ENCODE peak calls at places on chromosomes 5 and 9, in seven cellular contexts. O is GM23338, B is tibial nerve, J is esophagus squamous epithelium, U is brain microvascular endothelial cell, K is fibroblast of mammary gland, W is coronary artery. H is an unnamed sample.

GRCh38 chr5:178793156-178793555 is 62.7 kb upstream of the ZNF354A start:
- DNase-seq in O (peak; percentile 90), B (no peak), J (no peak), U (no peak), K (no peak), W (no peak), H (no peak)

GRCh38 chr9:10534863-10535262 is 77.9 kb downstream of the PTPRD start:
- DNase-seq in O (no peak), B (no peak), J (no peak), U (no peak), K (no peak), W (no peak), H (no peak)

GRCh38 chr5:155416765-155417164 is 403.2 kb downstream of the KIF4B start:
- DNase-seq in O (no peak), B (no peak), J (no peak), U (no peak), K (no peak), W (no peak), H (no peak)

GRCh38 chr9:18848657-18849056 is 184.4 kb downstream of the SAXO1 start:
- DNase-seq in O (no peak), B (no peak), J (no peak), U (no peak), K (no peak), W (no peak), H (no peak)

GRCh38 chr5:8908055-8908683 is 637.7 kb downstream of the SEMA5A start:
- DNase-seq in O (peak; percentile 74), B (no peak), J (no peak), U (peak; percentile 64), K (peak; percentile 50), W (no peak), H (peak; percentile 44)

GRCh38 chr5:76787237-76787636 is 31.6 kb upstream of the F2RL1 start:
- DNase-seq in O (no peak), B (peak; percentile 79), J (no peak), U (peak; percentile 96), K (peak; percentile 99), W (peak; percentile 89), H (peak; percentile 96)

GRCh38 chr9:74821636-74822035 is 66.1 kb downstream of the TRPM6 start:
- DNase-seq in O (no peak), B (no peak), J (no peak), U (no peak), K (no peak), W (no peak), H (no peak)

GRCh38 chr5:72064801-72065570 is 42.3 kb upstream of the MAP1B start:
- DNase-seq in O (peak; percentile 54), B (no peak), J (no peak), U (no peak), K (no peak), W (no peak), H (no peak)

GRCh38 chr9:114677418-114677817 is 4.6 kb downstream of the TEX48 start:
- DNase-seq in O (no peak), B (no peak), J (no peak), U (peak; percentile 100), K (peak; percentile 100), W (no peak), H (peak; percentile 99)

GRCh38 chr5:147037517-147038205 is 159.1 kb upstream of the PPP2R2B start:
- DNase-seq in O (no peak), B (no peak), J (no peak), U (peak; percentile 41), K (peak; percentile 90), W (no peak), H (peak; percentile 81)

GRCh38 chr5:140239939-140240700 is 62.8 kb downstream of the PFDN1 start:
- DNase-seq in O (peak; percentile 94), B (peak; percentile 33), J (no peak), U (peak; percentile 61), K (peak; percentile 65), W (no peak), H (peak; percentile 74)

GRCh38 chr9:79477955-79478751 is 93.6 kb upstream of the TLE4 start:
- DNase-seq in O (peak; percentile 82), B (peak; percentile 31), J (no peak), U (peak; percentile 47), K (no peak), W (no peak), H (peak; percentile 24)

GRCh38 chr5:123085638-123086286 is 3.3 kb upstream of the PRDM6 start:
- DNase-seq in O (peak; percentile 57), B (no peak), J (no peak), U (no peak), K (no peak), W (no peak), H (no peak)

GRCh38 chr9:96136992-96137665 is 164.8 kb downstream of the HSD17B3 start:
- DNase-seq in O (peak; percentile 42), B (peak; percentile 52), J (no peak), U (peak; percentile 70), K (peak; percentile 59), W (no peak), H (peak; percentile 84)

GRCh38 chr5:3601060-3601710 is 5.6 kb downstream of the IRX1 start:
- DNase-seq in O (no peak), B (no peak), J (no peak), U (no peak), K (no peak), W (no peak), H (peak; percentile 15)
- H3K4me3 ChIP-seq in O (peak overlapping the region; percentile 55), B (peak overlapping the region; percentile 24), J (no peak overlapping the region), U (no peak overlapping the region), K (no peak overlapping the region), W (peak overlapping the region; percentile 60), H (peak overlapping the region; percentile 27)

DNA sequence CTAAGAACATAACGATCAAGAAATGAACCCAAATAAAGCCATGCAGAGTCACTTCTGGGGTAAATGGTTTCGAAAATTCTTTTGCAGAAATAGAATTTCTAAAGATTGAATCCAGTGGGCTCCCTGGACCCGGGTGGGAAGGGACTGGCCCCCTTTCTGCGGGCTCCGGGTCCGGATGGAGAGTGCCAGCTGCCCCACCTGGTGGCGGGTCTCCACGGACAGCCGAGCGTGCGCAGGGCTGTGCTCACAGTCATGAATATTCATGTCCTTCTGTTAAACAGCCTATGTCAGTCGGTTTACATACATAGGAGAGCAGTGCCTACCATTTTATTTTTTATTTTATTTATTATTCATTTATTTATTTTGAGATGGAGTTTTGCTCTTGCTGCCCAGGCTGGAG is 4.7 kb upstream of the PPP1R26 start:
- DNase-seq in O (peak; percentile 83), B (no peak), J (no peak), U (no peak), K (no peak), W (no peak), H (no peak)
- TF ChIP-seq CTCF in O (peak; percentile 69), B (no peak), J (peak; percentile 16), U (peak; percentile 71), K (peak; percentile 12), W (no peak), H (peak; percentile 66)

GRCh38 chr5:159442210-159442850 is 112.0 kb upstream of the IL12B start:
- DNase-seq in O (peak; percentile 53), B (no peak), J (no peak), U (no peak), K (no peak), W (no peak), H (no peak)

GRCh38 chr5:159441441-159441840 is 111.2 kb upstream of the IL12B start:
- DNase-seq in O (peak; percentile 68), B (no peak), J (no peak), U (no peak), K (peak; percentile 10), W (no peak), H (no peak)

GRCh38 chr5:159440235-159440634 is 109.9 kb upstream of the IL12B start:
- DNase-seq in O (peak; percentile 14), B (no peak), J (no peak), U (no peak), K (no peak), W (no peak), H (no peak)

GRCh38 chr5:159440948-159441347 is 110.7 kb upstream of the IL12B start:
- DNase-seq in O (no peak), B (no peak), J (no peak), U (no peak), K (no peak), W (no peak), H (no peak)

DNA sequence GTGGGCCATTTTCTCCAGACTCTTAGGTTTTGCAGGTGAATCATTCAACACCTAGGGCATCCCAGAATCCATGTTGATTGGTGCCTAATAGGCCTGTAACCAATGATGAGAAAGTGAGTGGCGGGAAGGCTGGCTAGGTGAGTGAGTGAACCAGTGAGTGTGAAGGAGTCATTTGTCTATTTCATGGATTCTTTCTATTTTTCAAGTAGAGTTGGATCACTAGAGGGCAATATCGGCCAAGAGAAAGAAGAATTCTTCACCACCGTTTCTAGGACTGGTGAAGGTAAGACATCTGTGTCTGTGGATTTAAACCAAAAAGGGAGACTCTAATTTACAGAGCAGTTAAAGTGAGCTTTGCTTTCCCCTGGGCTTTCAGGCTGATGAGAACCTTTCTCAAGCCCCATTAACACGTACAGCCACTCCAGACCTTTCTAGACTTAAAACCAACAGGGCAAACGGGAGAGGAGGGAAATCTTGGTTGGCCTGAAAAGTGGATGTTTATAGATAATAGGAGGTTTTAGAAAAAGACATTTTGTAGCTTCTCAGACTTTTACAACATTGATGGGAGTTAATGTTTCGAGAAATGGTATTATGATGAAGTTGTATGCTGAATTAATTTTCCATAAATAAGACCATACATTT is 114.3 kb upstream of the IL12B start:
- DNase-seq in O (peak; percentile 66), B (peak; percentile 32), J (no peak), U (peak; percentile 47), K (peak; percentile 72), W (no peak), H (peak; percentile 75)
- H3K4me3 ChIP-seq in O (no peak overlapping the region), B (no peak overlapping the region), J (no peak overlapping the region), U (no peak overlapping the region), K (no peak overlapping the region), W (no peak overlapping the region), H (no peak overlapping the region)

GRCh38 chr5:157818368-157818767 is 40.6 kb downstream of the CLINT1 start:
- DNase-seq in O (no peak), B (no peak), J (no peak), U (no peak), K (no peak), W (no peak), H (no peak)
- TF ChIP-seq CTCF in O (no peak), B (no peak), J (no peak), U (no peak), K (no peak), W (no peak), H (no peak)

DNA sequence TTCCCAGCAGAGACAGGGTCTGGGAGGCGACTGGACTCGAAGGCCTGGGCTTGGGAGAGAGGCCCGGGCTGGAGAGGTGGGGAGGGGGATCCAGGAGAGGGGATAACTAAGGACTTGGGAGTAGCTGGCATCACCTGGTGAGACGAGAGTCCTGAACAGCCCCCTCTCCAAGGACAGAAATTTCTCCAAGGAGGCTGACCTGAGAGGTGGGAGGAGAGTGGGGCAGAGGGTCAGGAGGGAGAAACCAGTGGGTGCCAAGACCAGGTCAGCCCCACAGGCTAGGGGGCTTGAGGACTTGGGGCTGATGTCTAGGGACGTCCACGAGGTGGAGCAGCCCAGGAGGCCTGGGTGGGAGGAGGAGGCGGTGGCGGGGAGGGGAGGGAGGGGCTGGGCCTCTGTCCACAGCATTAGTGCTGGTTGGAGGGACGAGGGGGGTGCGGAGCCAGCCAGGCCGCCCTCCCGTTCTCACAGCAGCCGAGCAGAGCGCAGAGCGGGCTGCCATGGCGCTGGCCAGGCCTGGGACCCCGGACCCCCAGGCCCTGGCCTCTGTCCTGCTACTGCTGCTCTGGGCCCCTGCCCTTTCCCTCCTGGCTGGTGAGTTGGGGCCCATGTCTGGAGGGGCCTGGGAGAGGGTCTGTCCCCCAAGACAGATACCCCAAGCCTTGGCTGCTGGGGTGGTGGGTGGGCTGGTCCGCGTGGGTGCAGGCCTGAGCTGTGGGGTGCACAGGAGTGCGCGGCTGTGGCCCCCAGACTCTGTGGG is at the start of gene CRB2:
- DNase-seq in O (peak; percentile 92), B (no peak), J (no peak), U (no peak), K (no peak), W (no peak), H (no peak)
- H3K4me3 ChIP-seq in O (peak within 1 kb of the TSS; percentile 60), B (no peak within 1 kb of the TSS), J (no peak within 1 kb of the TSS), U (no peak within 1 kb of the TSS), K (no peak within 1 kb of the TSS), W (no peak within 1 kb of the TSS), H (no peak within 1 kb of the TSS)

H was measured in astrocyte of the spinal cord.